ENCODE peak calls at places on chromosomes 4 and X, in ten cellular contexts. G is breast epithelium, C is mucosa of descending colon, B is PC-9, U is ovary, T is mammary epithelial cell, O is lower lobe of right lung, A is psoas muscle, J is stomach, I is fibroblast of lung. Z is an unnamed sample.
A peak's percentile ranks its signal among the peaks of the same experiment; 100 is the strongest.

GRCh38 chr4:84481879-84482245 is 17.2 kb downstream of the NKX6-1 start:
- DNase-seq in G (no peak), C (peak; percentile 34), B (no peak), U (no peak), T (no peak), O (no peak), A (no peak), J (no peak), I (no peak), Z (no peak)

GRCh38 chr4:138702471-138702870 is 313.1 kb upstream of the NOCT start:
- DNase-seq in G (no peak), C (no peak), B (no peak), U (no peak), T (no peak), O (no peak), A (no peak), J (no peak), I (no peak), Z (no peak)

GRCh38 chr4:108425988-108426387 is 194.4 kb upstream of the RPL34 start:
- DNase-seq in G (no peak), C (no peak), B (no peak), U (no peak), T (peak; percentile 35), O (no peak), A (no peak), J (no peak), I (peak; percentile 81), Z (no peak)

GRCh38 chr4:85762204-85762884 is 287.4 kb downstream of the ARHGAP24 start:
- DNase-seq in G (no peak), C (no peak), B (no peak), U (peak; percentile 39), T (no peak), O (no peak), A (no peak), J (peak; percentile 36), I (peak; percentile 89), Z (no peak)

GRCh38 chr4:14726441-14727405 is 275.6 kb upstream of the CPEB2 start:
- DNase-seq in G (peak; percentile 40), C (no peak), B (peak; percentile 70), U (no peak), T (peak; percentile 95), O (no peak), A (no peak), J (peak; percentile 59), I (peak; percentile 79), Z (no peak)

GRCh38 chr4:76208005-76208765 is 5.4 kb downstream of the SCARB2 start:
- DNase-seq in G (peak; percentile 67), C (peak; percentile 79), B (peak; percentile 13), U (peak; percentile 73), T (peak; percentile 85), O (peak; percentile 77), A (peak; percentile 80), J (peak; percentile 74), I (peak; percentile 94), Z (peak; percentile 93)

GRCh38 chr4:77699731-77700210 is 94.2 kb downstream of the CXCL13 start:
- DNase-seq in G (no peak), C (no peak), B (no peak), U (no peak), T (peak; percentile 80), O (no peak), A (no peak), J (no peak), I (peak; percentile 96), Z (no peak)

GRCh38 chrX:46837543-46838481 is 969 bp downstream of the RP2 start:
- DNase-seq in G (no peak), C (no peak), B (no peak), U (no peak), T (peak; percentile 59), O (no peak), A (no peak), J (no peak), I (peak; percentile 41), Z (no peak)

GRCh38 chrX:18707442-18708049 is at the start of gene PPEF1:
- DNase-seq in G (no peak), C (no peak), B (no peak), U (no peak), T (no peak), O (no peak), A (no peak), J (no peak), I (no peak), Z (no peak)

GRCh38 chrX:133638285-133638684 is 223.0 kb upstream of the GPC4 start:
- DNase-seq in G (no peak), C (no peak), B (peak; percentile 50), U (no peak), T (peak; percentile 69), O (no peak), A (no peak), J (peak; percentile 35), I (peak; percentile 45), Z (no peak)

GRCh38 chrX:30246769-30247489 is at the start of gene MAGEB1:
- DNase-seq in G (no peak), C (no peak), B (no peak), U (no peak), T (no peak), O (no peak), A (no peak), J (no peak), I (no peak), Z (no peak)

GRCh38 chrX:71177327-71177726 is 32.7 kb downstream of the NLGN3 start:
- DNase-seq in G (no peak), C (no peak), B (no peak), U (no peak), T (no peak), O (no peak), A (no peak), J (no peak), I (no peak), Z (no peak)

GRCh38 chr4:163528618-163529017 is 34.1 kb downstream of the TMA16 start:
- DNase-seq in G (no peak), C (no peak), B (no peak), U (no peak), T (no peak), O (no peak), A (no peak), J (no peak), I (no peak), Z (no peak)

GRCh38 chr4:163525982-163526381 is 31.5 kb downstream of the TMA16 start:
- DNase-seq in G (no peak), C (no peak), B (no peak), U (no peak), T (no peak), O (no peak), A (no peak), J (no peak), I (no peak), Z (no peak)

GRCh38 chr4:163527172-163527571 is 32.7 kb downstream of the TMA16 start:
- DNase-seq in G (no peak), C (no peak), B (no peak), U (no peak), T (no peak), O (no peak), A (no peak), J (no peak), I (no peak), Z (no peak)

DNA sequence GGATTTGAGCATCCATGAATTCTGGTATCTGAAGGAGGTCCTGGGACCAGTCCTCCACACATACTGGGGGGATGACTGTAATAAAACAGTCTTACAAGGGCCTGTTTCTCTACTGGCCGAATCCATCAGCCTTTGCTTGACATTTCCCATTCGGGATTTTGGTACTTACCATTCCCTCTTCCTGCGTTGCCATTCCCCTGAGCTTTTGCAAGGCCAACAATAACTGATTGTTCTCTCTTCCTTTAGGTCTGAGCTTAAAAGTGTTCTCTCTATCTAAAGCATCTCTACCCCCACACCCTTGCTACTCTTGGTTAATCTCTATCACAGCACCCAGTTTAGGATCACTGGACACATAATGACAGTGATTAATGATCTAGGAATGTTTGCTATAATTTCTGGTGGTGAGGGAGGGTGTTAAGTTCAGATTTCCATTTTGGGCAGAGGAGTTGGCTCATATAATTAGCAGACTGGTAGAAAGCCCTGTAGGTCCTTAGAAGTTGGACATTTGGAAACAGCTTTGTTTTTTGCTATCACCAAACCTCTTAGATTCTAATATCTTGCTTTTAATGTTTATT is 29.4 kb downstream of the TMA16 start:
- DNase-seq in G (no peak), C (no peak), B (no peak), U (no peak), T (no peak), O (no peak), A (no peak), J (no peak), I (no peak), Z (no peak)
- H3K4me1 ChIP-seq in G (no peaks in the 10 kb centered on the region), C (no peaks in the 10 kb centered on the region), B (no peaks in the 10 kb centered on the region), U (no peaks in the 10 kb centered on the region), T (peaks cover 4% of the 10 kb centered on the region), O (no peaks in the 10 kb centered on the region), A (no peaks in the 10 kb centered on the region), J (no peaks in the 10 kb centered on the region), I (no peaks in the 10 kb centered on the region), Z (no peaks in the 10 kb centered on the region)

GRCh38 chr4:147791341-147791740 is 59.5 kb downstream of the ARHGAP10 start:
- DNase-seq in G (no peak), C (no peak), B (no peak), U (no peak), T (no peak), O (no peak), A (no peak), J (no peak), I (no peak), Z (no peak)

GRCh38 chr4:147794787-147795413 is 63.0 kb downstream of the ARHGAP10 start:
- DNase-seq in G (no peak), C (no peak), B (no peak), U (no peak), T (no peak), O (no peak), A (no peak), J (no peak), I (no peak), Z (no peak)

GRCh38 chr4:147791870-147792269 is 60.0 kb downstream of the ARHGAP10 start:
- DNase-seq in G (no peak), C (no peak), B (no peak), U (no peak), T (no peak), O (no peak), A (no peak), J (no peak), I (no peak), Z (no peak)

GRCh38 chr4:147793973-147794690 is 62.2 kb downstream of the ARHGAP10 start:
- DNase-seq in G (no peak), C (no peak), B (no peak), U (no peak), T (no peak), O (no peak), A (no peak), J (no peak), I (no peak), Z (no peak)

GRCh38 chr4:147793569-147793968 is 61.7 kb downstream of the ARHGAP10 start:
- DNase-seq in G (no peak), C (no peak), B (no peak), U (no peak), T (no peak), O (no peak), A (no peak), J (no peak), I (peak; percentile 25), Z (no peak)
- H3K4me3 ChIP-seq in G (no peak overlapping the region), C (no peak overlapping the region), B (peak overlapping the region; percentile 8), U (no peak overlapping the region), T (no peak overlapping the region), O (no peak overlapping the region), A (peak overlapping the region; percentile 2), J (no peak overlapping the region), I (no peak overlapping the region), Z (no peak overlapping the region)

GRCh38 chrX:40154229-40154852 is 56.6 kb upstream of the BCOR start:
- DNase-seq in G (no peak), C (peak; percentile 34), B (no peak), U (peak; percentile 66), T (no peak), O (no peak), A (no peak), J (no peak), I (peak; percentile 53), Z (no peak)
- TF ChIP-seq CTCF in G (no peak), C (no peak), B (no peak), U (no peak), T (no peak), O (no peak), A (peak; percentile 2), J (no peak), I (no peak), Z (no peak)

GRCh38 chr4:117623321-117623720 is 411.0 kb upstream of the NDST3 start:
- DNase-seq in G (no peak), C (no peak), B (no peak), U (no peak), T (no peak), O (no peak), A (no peak), J (no peak), I (no peak), Z (no peak)
- H3K4me1 ChIP-seq in G (no peaks in the 10 kb centered on the region), C (no peaks in the 10 kb centered on the region), B (no peaks in the 10 kb centered on the region), U (no peaks in the 10 kb centered on the region), T (no peaks in the 10 kb centered on the region), O (no peaks in the 10 kb centered on the region), A (no peaks in the 10 kb centered on the region), J (no peaks in the 10 kb centered on the region), I (no peaks in the 10 kb centered on the region), Z (no peaks in the 10 kb centered on the region)

Z was measured in right atrium auricular region.